ENCODE peak calls at places on chromosomes 2 and 18, in seven cellular contexts. W is Kasumi-1; R is ACHN; S is COR-L47; H is activated T-cell treated with anti-CD3 and anti-CD28 coated beads, Interleukin-2, amount 50 U/mL, for 4 hours; X is A172; K is tibial artery. N is an unnamed sample.

GRCh38 chr18:79851981-79852380 is 54.2 kb downstream of the KCNG2 start:
- DNase-seq in X (no peak), S (no peak), W (no peak), H (no peak), K (no peak), R (no peak), N (no peak)

GRCh38 chr2:49934481-49934880 is 780.2 kb upstream of the FSHR start:
- DNase-seq in S (no peak), K (no peak), W (no peak), X (no peak), R (no peak), H (no peak), N (no peak)

GRCh38 chr18:70333757-70334156 is 44.9 kb downstream of the SOCS6 start:
- DNase-seq in R (peak; percentile 45), X (peak; percentile 55), S (no peak), H (no peak), W (no peak), K (no peak), N (peak; percentile 83)

GRCh38 chr2:190185380-190185779 is 122.9 kb upstream of the MSTN start:
- DNase-seq in W (no peak), R (no peak), K (no peak), X (no peak), H (no peak), S (no peak), N (no peak)

GRCh38 chr2:69482471-69482870 is 45.2 kb upstream of the NFU1 start:
- DNase-seq in K (no peak), H (no peak), W (no peak), R (no peak), X (no peak), S (no peak), N (no peak)

GRCh38 chr2:239729151-239729550 is 296.0 kb downstream of the NDUFA10 start:
- DNase-seq in S (no peak), K (no peak), R (no peak), H (no peak), X (no peak), W (no peak), N (no peak)

GRCh38 chr2:109638807-109639206 is 24.6 kb downstream of the SOWAHC start:
- DNase-seq in K (no peak), R (no peak), S (peak; percentile 51), W (no peak), H (no peak), X (no peak), N (no peak)

GRCh38 chr18:22434973-22435608 is 17.4 kb upstream of the CTAGE1 start:
- DNase-seq in K (no peak), S (no peak), X (peak; percentile 59), R (peak; percentile 4), W (no peak), H (no peak), N (no peak)

GRCh38 chr2:241473399-241473798 is 35.0 kb downstream of the STK25 start:
- DNase-seq in S (no peak), H (no peak), W (no peak), R (no peak), X (no peak), K (no peak), N (no peak)

GRCh38 chr2:128834203-128834602 is 515.5 kb upstream of the HS6ST1 start:
- DNase-seq in H (no peak), R (no peak), X (no peak), W (no peak), S (no peak), K (no peak), N (no peak)

GRCh38 chr2:37181726-37182684 is 6.5 kb downstream of the SULT6B1 start:
- DNase-seq in X (peak; percentile 71), S (no peak), R (no peak), H (no peak), K (no peak), W (no peak), N (peak; percentile 84)

GRCh38 chr2:177772529-177772928 is 300.0 kb downstream of the PDE11A start:
- DNase-seq in X (peak; percentile 40), H (no peak), S (no peak), K (no peak), R (peak; percentile 66), W (peak; percentile 79), N (no peak)

GRCh38 chr2:203824057-203824456 is 43.5 kb upstream of the CTLA4 start:
- DNase-seq in W (no peak), K (no peak), S (no peak), H (no peak), X (no peak), R (no peak), N (no peak)

GRCh38 chr2:199015072-199015471 is 442.7 kb downstream of the SATB2 start:
- DNase-seq in K (no peak), H (no peak), R (no peak), X (no peak), S (no peak), W (no peak), N (no peak)

GRCh38 chr2:120716641-120717585 is 18.8 kb upstream of the GLI2 start:
- DNase-seq in X (no peak), S (no peak), H (no peak), R (no peak), K (no peak), W (no peak), N (no peak)

GRCh38 chr2:240966457-240966905 is 31.9 kb upstream of the SNED1 start:
- DNase-seq in R (no peak), X (no peak), S (no peak), W (no peak), H (no peak), K (peak; percentile 11), N (no peak)

GRCh38 chr2:199955007-199955338 is 318 bp downstream of the TYW5 start:
- DNase-seq in R (peak; percentile 54), K (no peak), W (peak; percentile 89), X (peak; percentile 47), S (peak; percentile 48), H (no peak), N (no peak)

GRCh38 chr2:207041279-207041678 is 102.0 kb downstream of the CPO start:
- DNase-seq in S (no peak), H (no peak), R (no peak), W (no peak), X (no peak), K (no peak), N (no peak)

GRCh38 chr18:23927821-23928746 is 86.5 kb upstream of the TTC39C start:
- DNase-seq in W (no peak), K (no peak), H (no peak), R (no peak), X (no peak), S (peak; percentile 31), N (no peak)

GRCh38 chr2:69385443-69386151 is 1.4 kb downstream of the GFPT1 start:
- DNase-seq in H (no peak), S (no peak), W (peak; percentile 24), X (no peak), R (peak; percentile 44), K (no peak), N (no peak)

GRCh38 chr2:12347049-12347448 is 369.7 kb upstream of the TRIB2 start:
- DNase-seq in H (no peak), R (no peak), K (no peak), S (no peak), W (no peak), X (no peak), N (no peak)

GRCh38 chr2:132253496-132254305 is 91.9 kb upstream of the ANKRD30BL start:
- DNase-seq in R (no peak), S (no peak), K (peak; percentile 18), H (no peak), X (no peak), W (no peak), N (no peak)

GRCh38 chr2:96403481-96403880 is 67.9 kb downstream of the NCAPH start:
- DNase-seq in W (no peak), R (no peak), H (no peak), K (no peak), S (no peak), X (no peak), N (no peak)

GRCh38 chr2:219733106-219733505 is 105.7 kb downstream of the SLC4A3 start:
- DNase-seq in W (no peak), X (no peak), S (no peak), R (no peak), K (no peak), H (no peak), N (no peak)

GRCh38 chr2:133026536-133027177 is 356.7 kb upstream of the LYPD1 start:
- DNase-seq in S (no peak), H (no peak), X (peak; percentile 20), W (peak; percentile 40), R (peak; percentile 13), K (no peak), N (no peak)

GRCh38 chr2:71923143-71923525 is 224.5 kb downstream of the CYP26B1 start:
- DNase-seq in S (no peak), K (no peak), R (no peak), X (no peak), W (no peak), H (no peak), N (no peak)

GRCh38 chr2:190637903-190638618 is 10.8 kb upstream of the NAB1 start:
- DNase-seq in W (no peak), R (no peak), K (no peak), H (no peak), S (no peak), X (no peak), N (no peak)

GRCh38 chr2:28594369-28595108 is 98.7 kb downstream of the PLB1 start:
- DNase-seq in R (peak; percentile 90), K (peak; percentile 92), S (peak; percentile 85), X (peak; percentile 93), H (peak; percentile 90), W (peak; percentile 75), N (peak; percentile 78)

GRCh38 chr2:69966496-69966895 is 5.1 kb upstream of the ASPRV1 start:
- DNase-seq in H (no peak), S (no peak), R (no peak), K (no peak), X (no peak), W (no peak), N (peak; percentile 26)

N was measured in retinal pigment epithelial cell.